ENCODE peak calls at places on chromosomes 3 and 15, in six cellular contexts. M is PC-9, V is breast epithelium, F is gastrocnemius medialis, J is right cardiac atrium, E is ovary. D is an unnamed sample.

GRCh38 chr3:49902511-49903345 is 945 bp downstream of the MST1R start:
- DNase-seq in V (no peak), J (peak; percentile 24), E (no peak), M (no peak), F (no peak), D (no peak)

GRCh38 chr15:75620776-75621536 is 4.6 kb downstream of the SNUPN start:
- DNase-seq in F (peak; percentile 45), J (peak; percentile 91), M (no peak), E (peak; percentile 75), V (peak; percentile 65), D (peak; percentile 91)

GRCh38 chr3:126773167-126773566 is 69.1 kb downstream of the CHCHD6 start:
- DNase-seq in E (no peak), M (no peak), F (no peak), J (no peak), V (no peak), D (no peak)

GRCh38 chr3:192901435-192901834 is 16.2 kb downstream of the MB21D2 start:
- DNase-seq in F (no peak), E (no peak), M (no peak), V (no peak), J (no peak), D (peak; percentile 53)

GRCh38 chr3:83890039-83890762 is 1068.6 kb upstream of the CADM2 start:
- DNase-seq in F (no peak), V (no peak), E (no peak), J (no peak), M (no peak), D (peak; percentile 12)

GRCh38 chr3:69410301-69410700 is 24.4 kb upstream of the FRMD4B start:
- DNase-seq in M (peak; percentile 50), V (peak; percentile 61), F (peak; percentile 26), E (peak; percentile 44), J (peak; percentile 65), D (peak; percentile 43)

GRCh38 chr3:177944228-177944661 is 592.0 kb upstream of the KCNMB2 start:
- DNase-seq in J (no peak), M (no peak), F (no peak), E (no peak), V (no peak), D (no peak)

GRCh38 chr15:35092311-35092710 is 7.2 kb upstream of the NANOGP8 start:
- DNase-seq in M (no peak), F (no peak), V (no peak), J (no peak), E (no peak), D (no peak)

GRCh38 chr3:112074616-112075497 is 11.3 kb upstream of the C3orf52 start:
- DNase-seq in M (peak; percentile 94), E (no peak), J (no peak), F (no peak), V (no peak), D (peak; percentile 69)

GRCh38 chr15:77608774-77609173 is 23.9 kb downstream of the LINGO1 start:
- DNase-seq in V (no peak), M (no peak), J (no peak), F (no peak), E (no peak), D (peak; percentile 38)

GRCh38 chr3:125107861-125108567 is 52.2 kb upstream of the HEG1 start:
- DNase-seq in F (no peak), V (no peak), J (no peak), M (no peak), E (no peak), D (peak; percentile 71)

GRCh38 chr3:174325834-174326705 is 533.1 kb upstream of the NAALADL2 start:
- DNase-seq in F (no peak), E (no peak), M (no peak), J (no peak), V (no peak), D (no peak)

GRCh38 chr3:48185129-48185528 is 3.1 kb downstream of the CDC25A start:
- DNase-seq in E (no peak), V (no peak), M (no peak), F (no peak), J (no peak), D (no peak)

GRCh38 chr3:115785782-115786181 is 162.5 kb downstream of the GAP43 start:
- DNase-seq in M (no peak), J (no peak), V (no peak), F (no peak), E (no peak), D (peak; percentile 19)

GRCh38 chr3:182508896-182509295 is 284.4 kb upstream of the ATP11B start:
- DNase-seq in J (no peak), V (no peak), F (no peak), M (no peak), E (no peak), D (no peak)

GRCh38 chr3:142961539-142961938 is 1.9 kb downstream of the PAQR9 start:
- DNase-seq in M (no peak), V (no peak), E (no peak), F (no peak), J (no peak), D (no peak)

GRCh38 chr3:62374375-62374876 is 1.1 kb upstream of the FEZF2 start:
- DNase-seq in F (no peak), M (no peak), V (no peak), J (no peak), E (no peak), D (no peak)

GRCh38 chr3:36932979-36933378 is 11.9 kb downstream of the TRANK1 start:
- DNase-seq in F (no peak), E (no peak), M (no peak), J (no peak), V (no peak), D (no peak)

GRCh38 chr3:40465456-40465855 is 8.3 kb downstream of the RPL14 start:
- DNase-seq in E (no peak), J (no peak), V (no peak), M (no peak), F (no peak), D (no peak)

GRCh38 chr3:56145410-56145809 is 322.9 kb downstream of the ERC2 start:
- DNase-seq in F (no peak), M (no peak), E (no peak), J (no peak), V (no peak), D (no peak)

GRCh38 chr3:40254898-40255297 is 54.6 kb upstream of the EIF1B start:
- DNase-seq in M (no peak), F (no peak), J (no peak), E (no peak), V (no peak), D (no peak)

GRCh38 chr3:162165346-162165745 is 668.7 kb downstream of the OTOL1 start:
- DNase-seq in E (no peak), F (no peak), V (no peak), J (no peak), M (no peak), D (no peak)

GRCh38 chr15:40290540-40291087 is 7.8 kb upstream of the ANKRD63 start:
- DNase-seq in J (no peak), V (no peak), M (no peak), E (no peak), F (no peak), D (no peak)

DNA sequence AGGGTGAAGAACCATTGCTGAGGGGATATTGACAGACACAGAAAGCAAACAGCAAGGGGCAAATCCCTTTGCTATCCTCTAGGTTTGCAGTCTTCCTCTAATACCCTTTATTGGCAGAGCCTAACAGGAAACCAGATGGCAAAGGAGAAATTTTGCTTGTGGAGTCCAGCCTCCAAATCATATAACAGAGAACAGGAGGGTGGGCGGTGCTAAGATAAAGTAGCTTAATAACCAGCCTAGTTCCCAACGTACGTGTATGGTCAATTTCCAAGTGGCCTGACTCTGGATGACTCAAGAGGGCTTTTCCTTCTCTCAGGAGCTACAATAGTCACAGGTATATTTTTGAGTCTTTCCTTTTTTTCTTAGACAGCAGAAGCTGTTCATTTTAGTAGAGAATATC is 404.5 kb downstream of the PDCD6IP start:
- DNase-seq in J (no peak), M (no peak), E (no peak), V (no peak), F (no peak), D (no peak)
- H3K4me3 ChIP-seq in J (no peak overlapping the region), M (no peak overlapping the region), E (no peak overlapping the region), V (no peak overlapping the region), F (no peak overlapping the region), D (no peak overlapping the region)

GRCh38 chr3:158106773-158107461 is 697 bp upstream of the SHOX2 start:
- DNase-seq in F (no peak), E (no peak), J (no peak), V (no peak), M (no peak), D (peak; percentile 38)

GRCh38 chr3:158104346-158105020 is 1.7 kb downstream of the SHOX2 start:
- DNase-seq in E (no peak), V (no peak), J (no peak), F (no peak), M (no peak), D (no peak)

GRCh38 chr3:158103956-158104338 is 2.3 kb downstream of the SHOX2 start:
- DNase-seq in E (no peak), J (no peak), M (no peak), F (no peak), V (no peak), D (no peak)

GRCh38 chr3:158105710-158106438 is at the start of gene SHOX2:
- DNase-seq in M (peak; percentile 45), V (no peak), E (no peak), F (no peak), J (peak; percentile 50), D (peak; percentile 81)

GRCh38 chr3:158105124-158105709 is 1.0 kb downstream of the SHOX2 start:
- DNase-seq in F (no peak), J (no peak), M (no peak), E (no peak), V (no peak), D (peak; percentile 67)
- H3K27me3 ChIP-seq in F (peaks cover 85% of the 10 kb centered on the region), J (no peaks in the 10 kb centered on the region), M (no peaks in the 10 kb centered on the region), E (peaks cover 9% of the 10 kb centered on the region), V (peaks cover 3% of the 10 kb centered on the region), D (no peaks in the 10 kb centered on the region)

GRCh38 chr15:70199124-70199482 is 101.4 kb upstream of the TLE3 start:
- DNase-seq in J (no peak), V (no peak), M (no peak), F (no peak), E (no peak), D (no peak)

GRCh38 chr15:70197318-70197944 is 99.7 kb upstream of the TLE3 start:
- DNase-seq in E (no peak), J (no peak), F (no peak), V (no peak), M (no peak), D (no peak)

GRCh38 chr15:70199601-70200000 is 101.9 kb upstream of the TLE3 start:
- DNase-seq in F (no peak), V (no peak), E (no peak), M (no peak), J (no peak), D (no peak)

GRCh38 chr15:70197945-70198361 is 100.2 kb upstream of the TLE3 start:
- DNase-seq in F (no peak), J (no peak), E (no peak), M (peak; percentile 86), V (no peak), D (no peak)

GRCh38 chr15:70198441-70199123 is 100.9 kb upstream of the TLE3 start:
- DNase-seq in E (no peak), M (peak; percentile 40), J (no peak), F (no peak), V (no peak), D (no peak)
- H3K4me3 ChIP-seq in E (no peak overlapping the region), M (no peak overlapping the region), J (no peak overlapping the region), F (no peak overlapping the region), V (no peak overlapping the region), D (no peak overlapping the region)

DNA sequence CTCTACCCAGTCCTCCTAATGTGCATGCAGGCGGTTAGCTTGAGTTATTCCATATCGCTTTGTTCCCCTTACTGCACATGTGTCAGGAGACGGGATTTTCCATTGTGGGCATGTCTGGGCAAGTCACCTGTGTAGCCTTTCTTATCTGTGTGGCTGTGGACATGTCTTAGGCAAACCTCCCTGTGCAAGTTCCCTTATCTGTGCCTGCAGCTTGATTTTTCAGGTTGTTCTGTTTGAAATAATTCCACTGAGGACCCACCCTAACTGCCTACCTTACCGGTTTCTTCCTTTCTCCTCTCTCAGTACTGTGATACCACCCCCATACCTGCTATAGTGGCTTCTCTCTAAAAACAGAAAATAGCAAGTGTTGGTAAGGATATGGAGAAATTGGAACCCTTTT is 113.6 kb downstream of the NEO1 start:
- DNase-seq in V (no peak), M (no peak), F (no peak), J (no peak), E (no peak), D (no peak)
- H3K27me3 ChIP-seq in V (no peaks in the 10 kb centered on the region), M (no peaks in the 10 kb centered on the region), F (no peaks in the 10 kb centered on the region), J (no peaks in the 10 kb centered on the region), E (no peaks in the 10 kb centered on the region), D (no peaks in the 10 kb centered on the region)

D was measured in MG63.